ENCODE peak calls at places on chromosomes 16 and 17, in seven cellular contexts. A, W, D, P, N, V and X are unnamed samples.

GRCh38 chr17:31564883-31565297 is 173.4 kb downstream of the RAB11FIP4 start:
- DNase-seq in A (no peak), W (no peak), D (peak), P (no peak), N (no peak), V (peak), X (peak)

GRCh38 chr17:39694593-39694992 is 5.3 kb upstream of the ERBB2 start:
- DNase-seq in A (no peak), W (no peak), D (no peak), P (no peak), N (no peak), V (no peak), X (no peak)

GRCh38 chr17:75557075-75557851 is 30.3 kb upstream of the MYO15B start:
- DNase-seq in A (no peak), W (peak), D (peak), P (peak), N (no peak), V (no peak), X (peak)

GRCh38 chr17:11986179-11986938 is 10.9 kb downstream of the ZNF18 start:
- DNase-seq in A (no peak), W (no peak), D (no peak), P (no peak), N (no peak), V (peak), X (peak)

GRCh38 chr17:36117505-36118382 is 14.1 kb downstream of the CCL4 start:
- DNase-seq in A (no peak), W (no peak), D (no peak), P (no peak), N (no peak), V (no peak), X (no peak)

GRCh38 chr17:60256174-60256573 is 106.4 kb downstream of the CA4 start:
- DNase-seq in A (no peak), W (no peak), D (no peak), P (no peak), N (no peak), V (no peak), X (no peak)

GRCh38 chr17:19508327-19508867 is 25.3 kb upstream of the SLC47A1 start:
- DNase-seq in A (no peak), W (peak), D (no peak), P (no peak), N (peak), V (peak), X (no peak)

GRCh38 chr16:66189951-66190350 is 176.5 kb upstream of the CDH5 start:
- DNase-seq in A (no peak), W (no peak), D (no peak), P (no peak), N (no peak), V (peak), X (no peak)

GRCh38 chr17:65690626-65691310 is 129.3 kb upstream of the AXIN2 start:
- DNase-seq in A (no peak), W (peak), D (no peak), P (no peak), N (no peak), V (no peak), X (no peak)

GRCh38 chr17:67700037-67700436 is 17.7 kb upstream of the NOL11 start:
- DNase-seq in A (no peak), W (peak), D (no peak), P (no peak), N (no peak), V (no peak), X (no peak)

GRCh38 chr17:17975441-17975840 is 2.8 kb downstream of the DRC3 start:
- DNase-seq in A (no peak), W (no peak), D (no peak), P (no peak), N (no peak), V (no peak), X (peak)

GRCh38 chr17:7817643-7817964 is 16.4 kb upstream of the KDM6B start:
- DNase-seq in A (no peak), W (no peak), D (no peak), P (no peak), N (no peak), V (no peak), X (no peak)

GRCh38 chr16:78249056-78249455 is 149.6 kb downstream of the WWOX start:
- DNase-seq in A (no peak), W (peak), D (no peak), P (no peak), N (no peak), V (no peak), X (no peak)

GRCh38 chr17:80220709-80221215 is 535 bp downstream of the SLC26A11 start:
- DNase-seq in A (no peak), W (no peak), D (no peak), P (no peak), N (peak), V (peak), X (peak)

GRCh38 chr17:56833023-56833811 is 503 bp downstream of the C17orf67 start:
- DNase-seq in A (peak), W (peak), D (peak), P (peak), N (peak), V (peak), X (peak)